ENCODE peak calls at places on chromosomes 16 and 17, in ten cellular contexts. D is NCI-H774; R is EL; K is nephron progenitor cell; P is stimulated activated CD8-positive, alpha-beta memory T cell treated with anti-CD3 and anti-CD28 coated beads, Interleukin-4, amount 100 ng/mL, for 24 hours; Z is PC-3; E is frontal cortex; M is spleen; A is NCI-H146; L is NCI-H82. H is an unnamed sample.

GRCh38 chr17:30720013-30720471 is 104.5 kb downstream of the CRLF3 start:
- DNase-seq in D (no peak), R (no peak), K (no peak), P (no peak), Z (no peak), E (no peak), M (peak), A (no peak), L (no peak), H (no peak)

GRCh38 chr16:78094998-78095397 is 4.5 kb upstream of the WWOX start:
- DNase-seq in D (no peak), R (no peak), K (no peak), P (no peak), Z (no peak), E (no peak), M (no peak), A (no peak), L (no peak), H (no peak)

GRCh38 chr17:42133461-42134041 is 10.9 kb downstream of the HSPB9 start:
- DNase-seq in D (peak), R (no peak), K (no peak), P (no peak), Z (no peak), E (no peak), M (peak), A (peak), L (no peak), H (no peak)

GRCh38 chr17:61579961-61580360 is 11.1 kb downstream of the NACA2 start:
- DNase-seq in D (no peak), R (peak), K (peak), P (no peak), Z (no peak), E (no peak), M (no peak), A (no peak), L (peak), H (peak)

GRCh38 chr17:40539711-40540411 is 25.4 kb downstream of the CCR7 start:
- DNase-seq in D (no peak), R (no peak), K (no peak), P (no peak), Z (no peak), E (no peak), M (peak), A (no peak), L (no peak), H (no peak)

GRCh38 chr16:11016993-11017392 is 72.6 kb downstream of the CLEC16A start:
- DNase-seq in D (peak), R (peak), K (no peak), P (peak), Z (peak), E (no peak), M (no peak), A (no peak), L (no peak), H (peak)

GRCh38 chr16:87458424-87458915 is 34.4 kb downstream of the ZCCHC14 start:
- DNase-seq in D (no peak), R (no peak), K (no peak), P (no peak), Z (no peak), E (no peak), M (no peak), A (no peak), L (no peak), H (no peak)

GRCh38 chr17:42783778-42784138 is 3.3 kb downstream of the WNK4 start:
- DNase-seq in D (no peak), R (no peak), K (no peak), P (no peak), Z (no peak), E (no peak), M (no peak), A (no peak), L (no peak), H (no peak)

GRCh38 chr17:21034350-21035235 is 8.2 kb downstream of the USP22 start:
- DNase-seq in D (no peak), R (peak), K (no peak), P (no peak), Z (no peak), E (no peak), M (no peak), A (no peak), L (no peak), H (peak)

GRCh38 chr16:25030420-25031131 is 15.4 kb upstream of the ARHGAP17 start:
- DNase-seq in D (no peak), R (no peak), K (no peak), P (no peak), Z (no peak), E (no peak), M (no peak), A (no peak), L (no peak), H (no peak)

GRCh38 chr17:20066253-20066652 is 57.1 kb downstream of the SPECC1 start:
- DNase-seq in D (no peak), R (peak), K (no peak), P (no peak), Z (peak), E (no peak), M (no peak), A (no peak), L (no peak), H (peak)

GRCh38 chr17:51435641-51436091 is 175.3 kb downstream of the UTP18 start:
- DNase-seq in D (peak), R (peak), K (peak), P (no peak), Z (peak), E (no peak), M (no peak), A (peak), L (peak), H (peak)

GRCh38 chr17:8151641-8152111 is 528 bp downstream of the PER1 start:
- DNase-seq in D (no peak), R (peak), K (peak), P (no peak), Z (peak), E (peak), M (peak), A (peak), L (peak), H (peak)

GRCh38 chr17:76643553-76644148 is at the start of gene ST6GALNAC1:
- DNase-seq in D (no peak), R (no peak), K (no peak), P (no peak), Z (peak), E (no peak), M (no peak), A (peak), L (no peak), H (no peak)

GRCh38 chr17:18033442-18034099 is 5.4 kb downstream of the ATPAF2 start:
- DNase-seq in D (peak), R (peak), K (peak), P (no peak), Z (peak), E (peak), M (no peak), A (peak), L (peak), H (peak)

GRCh38 chr17:77696151-77696719 is 262.3 kb upstream of the TNRC6C start:
- DNase-seq in D (no peak), R (no peak), K (peak), P (no peak), Z (no peak), E (no peak), M (no peak), A (peak), L (peak), H (no peak)

GRCh38 chr16:75624921-75625334 is 1.8 kb upstream of the ADAT1 start:
- DNase-seq in D (no peak), R (peak), K (no peak), P (no peak), Z (no peak), E (no peak), M (no peak), A (no peak), L (peak), H (no peak)

GRCh38 chr17:43536236-43537088 is 9.7 kb downstream of the ETV4 start:
- DNase-seq in D (no peak), R (peak), K (no peak), P (no peak), Z (peak), E (no peak), M (peak), A (no peak), L (peak), H (peak)

GRCh38 chr16:19429271-19429670 is 11.6 kb downstream of the TMC5 start:
- DNase-seq in D (peak), R (no peak), K (no peak), P (no peak), Z (peak), E (no peak), M (no peak), A (peak), L (no peak), H (no peak)

GRCh38 chr16:85313541-85314208 is 201.4 kb upstream of the CIBAR2 start:
- DNase-seq in D (no peak), R (no peak), K (no peak), P (no peak), Z (no peak), E (no peak), M (no peak), A (no peak), L (peak), H (peak)

H was measured in AG10803.